ENCODE peak calls at places on chromosomes 12 and 14, in nine cellular contexts. Q, P, F, V, C, U, L, G and Z are unnamed samples.

GRCh38 chr12:28104338-28104737 is 85.9 kb upstream of the CCDC91 start:
- DNase-seq in Q (no peak), P (no peak), F (no peak), V (no peak), C (no peak), U (peak; percentile 38), L (no peak), G (no peak), Z (no peak)

GRCh38 chr14:71321556-71322315 is 414.5 kb downstream of the PCNX1 start:
- DNase-seq in Q (no peak), P (peak; percentile 29), F (peak; percentile 92), V (no peak), C (no peak), U (peak; percentile 45), L (peak; percentile 44), G (peak; percentile 60), Z (peak; percentile 11)

GRCh38 chr14:64614992-64615391 is 65.2 kb downstream of the PPP1R36 start:
- DNase-seq in Q (no peak), P (no peak), F (no peak), V (no peak), C (no peak), U (no peak), L (no peak), G (no peak), Z (no peak)

GRCh38 chr12:4958697-4959375 is 49.1 kb downstream of the KCNA1 start:
- DNase-seq in Q (no peak), P (no peak), F (no peak), V (no peak), C (no peak), U (no peak), L (no peak), G (no peak), Z (no peak)

GRCh38 chr14:68780358-68781160 is 12.3 kb downstream of the ZFP36L1 start:
- DNase-seq in Q (peak; percentile 68), P (no peak), F (no peak), V (peak; percentile 78), C (peak; percentile 82), U (peak; percentile 61), L (no peak), G (peak; percentile 89), Z (peak; percentile 88)

GRCh38 chr14:94548999-94549985 is 11.9 kb upstream of the SERPINA4 start:
- DNase-seq in Q (peak; percentile 43), P (peak; percentile 61), F (peak; percentile 28), V (peak; percentile 29), C (peak; percentile 78), U (peak; percentile 49), L (peak; percentile 9), G (peak; percentile 71), Z (peak; percentile 69)

GRCh38 chr14:94129758-94130414 is 482 bp upstream of the IFI27L2 start:
- DNase-seq in Q (no peak), P (peak; percentile 35), F (peak; percentile 80), V (peak; percentile 62), C (peak; percentile 62), U (peak; percentile 53), L (no peak), G (peak; percentile 62), Z (peak; percentile 48)

GRCh38 chr12:6582959-6583358 is 14.9 kb upstream of the NOP2 start:
- DNase-seq in Q (no peak), P (no peak), F (no peak), V (no peak), C (no peak), U (no peak), L (no peak), G (no peak), Z (no peak)

GRCh38 chr12:66693901-66694513 is 15.1 kb upstream of the GRIP1 start:
- DNase-seq in Q (no peak), P (peak; percentile 63), F (peak; percentile 69), V (peak; percentile 15), C (no peak), U (peak; percentile 78), L (peak; percentile 44), G (peak; percentile 77), Z (peak; percentile 26)

GRCh38 chr14:95188372-95188771 is 31.0 kb upstream of the DICER1 start:
- DNase-seq in Q (no peak), P (no peak), F (no peak), V (no peak), C (no peak), U (no peak), L (no peak), G (no peak), Z (no peak)

GRCh38 chr12:31323466-31324115 is 2.4 kb downstream of the SINHCAF start:
- DNase-seq in Q (peak; percentile 57), P (no peak), F (no peak), V (no peak), C (no peak), U (peak; percentile 21), L (no peak), G (peak; percentile 19), Z (peak; percentile 22)

GRCh38 chr12:31322651-31323248 is 3.2 kb downstream of the SINHCAF start:
- DNase-seq in Q (peak; percentile 13), P (peak; percentile 47), F (peak; percentile 21), V (no peak), C (no peak), U (peak; percentile 60), L (no peak), G (peak; percentile 54), Z (no peak)

GRCh38 chr12:31324845-31325523 is 966 bp downstream of the SINHCAF start:
- DNase-seq in Q (peak; percentile 61), P (peak; percentile 43), F (peak; percentile 29), V (peak; percentile 51), C (peak; percentile 68), U (peak; percentile 68), L (no peak), G (peak; percentile 67), Z (peak; percentile 30)

GRCh38 chr12:31325524-31325875 is 450 bp downstream of the SINHCAF start:
- DNase-seq in Q (no peak), P (no peak), F (no peak), V (no peak), C (no peak), U (no peak), L (no peak), G (no peak), Z (peak; percentile 15)

GRCh38 chr12:31324116-31324844 is 1.7 kb downstream of the SINHCAF start:
- DNase-seq in Q (peak; percentile 81), P (peak; percentile 55), F (peak; percentile 74), V (peak; percentile 56), C (peak; percentile 64), U (peak; percentile 79), L (no peak), G (peak; percentile 85), Z (peak; percentile 55)
- TF ChIP-seq CTCF in Q (peak; percentile 4), P (peak; percentile 12), F (no peak), V (no peak), C (no peak), U (peak; percentile 6), L (no peak), G (no peak), Z (peak; percentile 6)

GRCh38 chr12:48826209-48826855 is 8.0 kb downstream of the CACNB3 start:
- DNase-seq in Q (no peak), P (no peak), F (peak; percentile 84), V (no peak), C (no peak), U (no peak), L (no peak), G (no peak), Z (no peak)

GRCh38 chr12:48827026-48827425 is 8.7 kb downstream of the CACNB3 start:
- DNase-seq in Q (no peak), P (no peak), F (no peak), V (no peak), C (no peak), U (no peak), L (no peak), G (no peak), Z (no peak)

GRCh38 chr12:48827513-48828096 is 9.3 kb downstream of the CACNB3 start:
- DNase-seq in Q (no peak), P (no peak), F (no peak), V (no peak), C (no peak), U (no peak), L (no peak), G (no peak), Z (no peak)

GRCh38 chr12:48828841-48829575 is 10.7 kb downstream of the CACNB3 start:
- DNase-seq in Q (no peak), P (no peak), F (no peak), V (no peak), C (no peak), U (no peak), L (no peak), G (no peak), Z (no peak)

GRCh38 chr12:48828293-48828692 is 10.0 kb downstream of the CACNB3 start:
- DNase-seq in Q (no peak), P (no peak), F (no peak), V (no peak), C (no peak), U (no peak), L (no peak), G (no peak), Z (no peak)
- H3K36me3 ChIP-seq in Q (no peaks in the 10 kb centered on the region), P (peaks cover 75% of the 10 kb centered on the region), F (peaks cover 28% of the 10 kb centered on the region), V (peaks cover 70% of the 10 kb centered on the region), C (peaks cover 55% of the 10 kb centered on the region), U (peaks cover 21% of the 10 kb centered on the region), L (peaks cover under 1% of the 10 kb centered on the region), G (peaks cover 36% of the 10 kb centered on the region), Z (peaks cover 96% of the 10 kb centered on the region)

GRCh38 chr14:75430526-75430925 is 2.7 kb downstream of the JDP2 start:
- DNase-seq in Q (no peak), P (no peak), F (no peak), V (no peak), C (no peak), U (peak; percentile 80), L (no peak), G (peak; percentile 65), Z (no peak)
- H3K4me3 ChIP-seq in Q (no peak overlapping the region), P (no peak overlapping the region), F (no peak overlapping the region), V (peak overlapping the region; percentile 14), C (peak overlapping the region; percentile 78), U (peak overlapping the region; percentile 78), L (no peak overlapping the region), G (no peak overlapping the region), Z (no peak overlapping the region)

GRCh38 chr12:62832528-62832927 is 102.4 kb downstream of the PPM1H start:
- DNase-seq in Q (no peak), P (no peak), F (no peak), V (no peak), C (no peak), U (no peak), L (no peak), G (no peak), Z (no peak)
- TF ChIP-seq CTCF in Q (no peak), P (no peak), F (no peak), V (no peak), C (no peak), U (no peak), L (no peak), G (no peak), Z (no peak)

GRCh38 chr12:109446869-109447268 is 30.2 kb downstream of the KCTD10 start:
- DNase-seq in Q (peak; percentile 55), P (no peak), F (no peak), V (peak; percentile 23), C (no peak), U (no peak), L (no peak), G (no peak), Z (no peak)
- H3K36me3 ChIP-seq in Q (no peaks in the 10 kb centered on the region), P (peaks cover 50% of the 10 kb centered on the region), F (peaks cover 10% of the 10 kb centered on the region), V (peaks cover 34% of the 10 kb centered on the region), C (peaks cover 34% of the 10 kb centered on the region), U (peaks cover 17% of the 10 kb centered on the region), L (no peaks in the 10 kb centered on the region), G (peaks cover 10% of the 10 kb centered on the region), Z (peaks cover 52% of the 10 kb centered on the region)

DNA sequence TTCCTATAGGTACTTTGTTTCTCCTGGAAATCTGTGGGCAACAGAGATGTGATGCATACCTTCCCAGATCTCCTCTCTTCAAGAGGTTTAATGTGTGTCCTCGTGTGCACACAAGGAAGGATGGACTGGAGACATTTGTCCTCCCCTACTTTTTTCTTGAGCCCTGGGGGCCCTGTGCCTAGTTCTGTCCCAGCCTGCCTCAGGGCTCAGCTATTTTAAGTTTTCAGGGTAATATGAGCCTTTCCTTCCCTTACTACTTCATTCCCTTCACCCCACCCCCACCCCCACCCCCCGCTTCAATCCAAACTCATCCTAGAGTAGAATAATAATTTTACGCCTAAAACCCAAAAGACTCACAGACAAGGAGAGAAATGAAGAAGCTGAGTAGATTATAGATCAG is 446 bp downstream of the STAC3 start:
- DNase-seq in Q (no peak), P (no peak), F (no peak), V (no peak), C (no peak), U (no peak), L (no peak), G (no peak), Z (no peak)
- H3K4me3 ChIP-seq in Q (no peak overlapping the region), P (no peak overlapping the region), F (no peak overlapping the region), V (no peak overlapping the region), C (no peak overlapping the region), U (no peak overlapping the region), L (no peak overlapping the region), G (no peak overlapping the region), Z (no peak overlapping the region)